ENCODE peak calls at places on chromosomes 2 and 18, in seven cellular contexts. D, S, X, N, E, Q and W are unnamed samples.

GRCh38 chr2:218856896-218857243 is 2.7 kb upstream of the WNT6 start:
- DNase-seq in D (no peak), S (no peak), X (no peak), N (no peak), E (no peak), Q (no peak), W (no peak)

GRCh38 chr2:205708231-205708631 is 25.9 kb downstream of the NRP2 start:
- DNase-seq in D (no peak), S (no peak), X (no peak), N (no peak), E (no peak), Q (no peak), W (no peak)

GRCh38 chr2:86441789-86442641 is 844 bp downstream of the KDM3A start:
- DNase-seq in D (peak; percentile 74), S (peak; percentile 76), X (peak; percentile 10), N (peak; percentile 19), E (no peak), Q (peak; percentile 24), W (peak; percentile 18)

GRCh38 chr2:101255501-101255900 is 2.8 kb downstream of the CNOT11 start:
- DNase-seq in D (no peak), S (no peak), X (no peak), N (no peak), E (no peak), Q (no peak), W (no peak)

GRCh38 chr2:219010162-219010756 is 17.0 kb upstream of the CRYBA2 start:
- DNase-seq in D (peak; percentile 27), S (peak; percentile 64), X (peak; percentile 63), N (no peak), E (no peak), Q (peak; percentile 37), W (peak; percentile 61)

GRCh38 chr2:71919701-71920100 is 228.0 kb downstream of the CYP26B1 start:
- DNase-seq in D (no peak), S (no peak), X (no peak), N (no peak), E (no peak), Q (no peak), W (no peak)

GRCh38 chr2:96344011-96344410 is 8.4 kb downstream of the NCAPH start:
- DNase-seq in D (no peak), S (no peak), X (no peak), N (peak; percentile 91), E (no peak), Q (no peak), W (peak; percentile 39)

GRCh38 chr2:11564864-11565567 is 31.2 kb downstream of the GREB1 start:
- DNase-seq in D (no peak), S (no peak), X (no peak), N (no peak), E (no peak), Q (no peak), W (no peak)

GRCh38 chr18:34709631-34710429 is at the start of gene DTNA:
- DNase-seq in D (no peak), S (peak; percentile 18), X (no peak), N (no peak), E (no peak), Q (no peak), W (no peak)

GRCh38 chr2:16900405-16901025 is 234.9 kb upstream of the CYRIA start:
- DNase-seq in D (no peak), S (no peak), X (no peak), N (no peak), E (peak; percentile 29), Q (peak; percentile 55), W (no peak)

GRCh38 chr2:11160731-11161455 is 5.6 kb downstream of the SLC66A3 start:
- DNase-seq in D (no peak), S (no peak), X (no peak), N (peak; percentile 23), E (no peak), Q (no peak), W (no peak)

GRCh38 chr2:47321411-47322031 is 81.4 kb upstream of the MSH2 start:
- DNase-seq in D (no peak), S (peak; percentile 70), X (no peak), N (no peak), E (no peak), Q (no peak), W (no peak)

GRCh38 chr2:113164234-113164929 is 9.4 kb upstream of the PSD4 start:
- DNase-seq in D (peak; percentile 28), S (no peak), X (no peak), N (no peak), E (no peak), Q (no peak), W (no peak)

GRCh38 chr2:81445176-81445575 is 1140.6 kb upstream of the LRRTM1 start:
- DNase-seq in D (no peak), S (no peak), X (no peak), N (no peak), E (no peak), Q (no peak), W (no peak)

GRCh38 chr2:127165539-127165935 is 54.6 kb downstream of the CYP27C1 start:
- DNase-seq in D (no peak), S (no peak), X (no peak), N (no peak), E (no peak), Q (no peak), W (no peak)

GRCh38 chr2:65228249-65228750 is 669 bp downstream of the ACTR2 start:
- DNase-seq in D (no peak), S (peak; percentile 48), X (peak; percentile 23), N (peak; percentile 46), E (no peak), Q (peak; percentile 57), W (no peak)

GRCh38 chr2:192148620-192149321 is 46.0 kb downstream of the TMEFF2 start:
- DNase-seq in D (no peak), S (no peak), X (no peak), N (no peak), E (no peak), Q (no peak), W (no peak)

GRCh38 chr2:37985333-37985732 is 60.2 kb downstream of the RMDN2 start:
- DNase-seq in D (no peak), S (no peak), X (no peak), N (peak; percentile 20), E (no peak), Q (no peak), W (no peak)

GRCh38 chr2:151975460-151976414 is 123.1 kb downstream of the CACNB4 start:
- DNase-seq in D (no peak), S (no peak), X (no peak), N (no peak), E (no peak), Q (peak; percentile 67), W (no peak)

GRCh38 chr2:188495990-188496431 is 204.3 kb downstream of the GULP1 start:
- DNase-seq in D (no peak), S (peak; percentile 29), X (no peak), N (no peak), E (no peak), Q (no peak), W (no peak)

GRCh38 chr2:149037851-149038250 is 648 bp upstream of the LYPD6B start:
- DNase-seq in D (no peak), S (peak; percentile 36), X (no peak), N (no peak), E (no peak), Q (no peak), W (no peak)

GRCh38 chr18:830315-830901 is 18.4 kb upstream of the YES1 start:
- DNase-seq in D (peak; percentile 32), S (no peak), X (no peak), N (no peak), E (no peak), Q (no peak), W (no peak)

GRCh38 chr2:196594158-196594557 is 45.4 kb upstream of the CCDC150 start:
- DNase-seq in D (no peak), S (no peak), X (no peak), N (no peak), E (no peak), Q (no peak), W (no peak)

GRCh38 chr2:233142355-233142897 is 82.3 kb downstream of the INPP5D start:
- DNase-seq in D (no peak), S (no peak), X (peak; percentile 42), N (peak; percentile 74), E (no peak), Q (no peak), W (no peak)
- TF ChIP-seq TAF1 in D (no peak), S (no peak), X (no peak), N (peak; percentile 20), E (no peak), Q (no peak), W (no peak)

DNA sequence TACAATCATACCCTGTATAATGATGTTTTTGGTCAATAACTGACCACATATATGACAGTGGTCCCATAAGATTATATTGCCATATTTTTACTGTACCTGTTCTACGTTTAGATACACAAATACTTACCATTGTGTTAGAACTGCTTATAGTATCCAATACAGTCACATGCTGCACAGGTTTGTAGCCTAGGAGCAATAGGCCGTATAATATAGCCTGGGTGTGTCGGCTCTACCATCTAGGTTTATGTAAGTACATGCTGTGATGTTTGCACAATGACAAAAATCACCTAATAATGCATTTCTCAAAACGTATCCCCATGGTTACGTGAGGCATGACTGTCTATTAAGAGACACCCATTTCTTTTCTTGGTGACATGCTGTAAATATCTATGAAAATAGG is 55.0 kb upstream of the APCDD1 start:
- DNase-seq in D (no peak), S (no peak), X (no peak), N (no peak), E (no peak), Q (no peak), W (no peak)
- TF ChIP-seq POLR2AphosphoS5 in D (no peak), S (no peak), X (no peak), N (no peak), E (no peak), Q (no peak), W (no peak)

DNA sequence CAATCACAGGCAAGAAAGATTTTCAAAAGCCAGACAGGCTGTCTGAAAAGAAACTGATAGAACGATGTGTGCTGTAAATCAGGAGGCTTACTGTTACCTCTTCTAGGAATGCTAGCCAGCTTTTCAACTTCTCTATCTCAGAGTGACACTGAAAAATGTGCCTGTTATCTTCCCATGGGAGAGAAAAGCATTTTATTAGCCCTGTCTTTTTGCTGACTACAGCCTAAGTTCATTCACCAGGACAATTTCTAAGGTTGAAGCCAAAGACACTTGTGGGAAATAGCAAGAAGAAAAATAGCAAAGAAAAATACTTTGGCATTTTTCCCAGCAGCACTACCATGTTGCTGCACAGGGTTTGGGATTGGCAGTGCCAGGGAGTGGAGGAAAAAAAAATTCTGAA is 34.0 kb downstream of the ABCB11 start:
- DNase-seq in D (no peak), S (no peak), X (no peak), N (no peak), E (no peak), Q (no peak), W (no peak)
- TF ChIP-seq TAF1 in D (no peak), S (no peak), X (no peak), N (no peak), E (no peak), Q (no peak), W (no peak)

GRCh38 chr2:240560480-240561324 is 545 bp downstream of the DUSP28 start:
- DNase-seq in D (peak; percentile 79), S (peak; percentile 94), X (peak; percentile 82), N (peak; percentile 81), E (peak; percentile 91), Q (peak; percentile 97), W (peak; percentile 76)

GRCh38 chr2:240564191-240564570 is 4.0 kb downstream of the DUSP28 start:
- DNase-seq in D (no peak), S (no peak), X (no peak), N (no peak), E (no peak), Q (no peak), W (no peak)

GRCh38 chr2:240559271-240559670 is 886 bp upstream of the DUSP28 start:
- DNase-seq in D (no peak), S (no peak), X (no peak), N (no peak), E (no peak), Q (no peak), W (no peak)

GRCh38 chr2:240560084-240560479 is at the start of gene DUSP28:
- DNase-seq in D (peak; percentile 75), S (peak; percentile 93), X (peak; percentile 86), N (peak; percentile 55), E (no peak), Q (peak; percentile 83), W (peak; percentile 86)

GRCh38 chr2:240561325-240561971 is 1.3 kb downstream of the DUSP28 start:
- DNase-seq in D (no peak), S (no peak), X (no peak), N (peak; percentile 45), E (no peak), Q (no peak), W (no peak)
- TF ChIP-seq POLR2AphosphoS5 in D (no peak), S (no peak), X (no peak), N (no peak), E (no peak), Q (no peak), W (no peak)